ENCODE peak calls at places on chromosomes 4 and X, in nine cellular contexts. T is CD8-positive, alpha-beta T cell; O is fibroblast of the aortic adventitia; E is endodermal cell; J is neural progenitor cell; U is suprapubic skin; I is WERI-Rb-1; M is lower leg skin; Q is heart left ventricle. V is an unnamed sample.
A peak's percentile ranks its signal among the peaks of the same experiment; 100 is the strongest.

GRCh38 chr4:184408711-184409081 is 65.7 kb downstream of the IRF2 start:
- DNase-seq in T (no peak), O (no peak), E (no peak), J (no peak), U (no peak), I (no peak), M (no peak), Q (no peak), V (no peak)

GRCh38 chr4:136864580-136865185 is 667.6 kb downstream of the PCDH18 start:
- DNase-seq in T (no peak), O (peak; percentile 89), E (peak; percentile 52), J (peak; percentile 79), U (no peak), I (peak; percentile 63), M (peak; percentile 20), Q (peak; percentile 10), V (peak; percentile 69)

GRCh38 chr4:39614487-39615162 is 24.0 kb downstream of the SMIM14 start:
- DNase-seq in T (no peak), O (peak; percentile 84), E (no peak), J (no peak), U (no peak), I (no peak), M (no peak), Q (no peak), V (peak; percentile 62)

GRCh38 chr4:164307262-164307661 is 446.7 kb upstream of the SMIM31 start:
- DNase-seq in T (no peak), O (no peak), E (peak; percentile 54), J (peak; percentile 6), U (no peak), I (no peak), M (no peak), Q (no peak), V (no peak)

GRCh38 chr4:95421869-95422268 is 126.9 kb downstream of the UNC5C start:
- DNase-seq in T (no peak), O (no peak), E (no peak), J (no peak), U (no peak), I (no peak), M (no peak), Q (no peak), V (no peak)

GRCh38 chrX:617401-617800 is 13.2 kb upstream of the SHOX start:
- DNase-seq in T (no peak), O (no peak), E (peak; percentile 24), J (no peak), U (no peak), I (no peak), M (peak; percentile 3), Q (no peak), V (no peak)

GRCh38 chr4:123378794-123379193 is 17.8 kb upstream of the SPRY1 start:
- DNase-seq in T (no peak), O (no peak), E (peak; percentile 69), J (no peak), U (no peak), I (no peak), M (no peak), Q (no peak), V (no peak)

GRCh38 chr4:90209922-90210321 is 82.7 kb downstream of the CCSER1 start:
- DNase-seq in T (no peak), O (no peak), E (no peak), J (no peak), U (no peak), I (no peak), M (no peak), Q (no peak), V (no peak)

GRCh38 chr4:67721770-67722597 is 21.0 kb upstream of the UBA6 start:
- DNase-seq in T (no peak), O (peak; percentile 16), E (peak; percentile 66), J (peak; percentile 28), U (no peak), I (no peak), M (no peak), Q (no peak), V (peak; percentile 39)

GRCh38 chr4:149701733-149702132 is 113.9 kb downstream of the IQCM start:
- DNase-seq in T (no peak), O (no peak), E (no peak), J (no peak), U (no peak), I (no peak), M (no peak), Q (no peak), V (no peak)

GRCh38 chr4:160869899-160870298 is 1293.9 kb downstream of the FSTL5 start:
- DNase-seq in T (no peak), O (no peak), E (no peak), J (no peak), U (no peak), I (no peak), M (no peak), Q (no peak), V (no peak)

GRCh38 chr4:113504422-113504821 is 257.1 kb downstream of the CAMK2D start:
- DNase-seq in T (no peak), O (no peak), E (no peak), J (no peak), U (no peak), I (no peak), M (no peak), Q (no peak), V (no peak)

GRCh38 chr4:65645185-65645584 is 25.1 kb downstream of the EPHA5 start:
- DNase-seq in T (no peak), O (peak; percentile 71), E (no peak), J (no peak), U (no peak), I (no peak), M (no peak), Q (no peak), V (peak; percentile 14)

GRCh38 chr4:89121711-89122387 is 10.5 kb downstream of the TIGD2 start:
- DNase-seq in T (no peak), O (no peak), E (no peak), J (no peak), U (no peak), I (no peak), M (no peak), Q (no peak), V (no peak)

GRCh38 chrX:97070346-97070745 is 186.6 kb downstream of the RPA4 start:
- DNase-seq in T (no peak), O (peak; percentile 27), E (no peak), J (no peak), U (no peak), I (no peak), M (no peak), Q (no peak), V (no peak)

GRCh38 chr4:6658635-6659075 is 18.2 kb downstream of the MRFAP1 start:
- DNase-seq in T (peak; percentile 19), O (no peak), E (peak; percentile 80), J (peak; percentile 53), U (peak; percentile 78), I (no peak), M (no peak), Q (no peak), V (peak; percentile 58)

DNA sequence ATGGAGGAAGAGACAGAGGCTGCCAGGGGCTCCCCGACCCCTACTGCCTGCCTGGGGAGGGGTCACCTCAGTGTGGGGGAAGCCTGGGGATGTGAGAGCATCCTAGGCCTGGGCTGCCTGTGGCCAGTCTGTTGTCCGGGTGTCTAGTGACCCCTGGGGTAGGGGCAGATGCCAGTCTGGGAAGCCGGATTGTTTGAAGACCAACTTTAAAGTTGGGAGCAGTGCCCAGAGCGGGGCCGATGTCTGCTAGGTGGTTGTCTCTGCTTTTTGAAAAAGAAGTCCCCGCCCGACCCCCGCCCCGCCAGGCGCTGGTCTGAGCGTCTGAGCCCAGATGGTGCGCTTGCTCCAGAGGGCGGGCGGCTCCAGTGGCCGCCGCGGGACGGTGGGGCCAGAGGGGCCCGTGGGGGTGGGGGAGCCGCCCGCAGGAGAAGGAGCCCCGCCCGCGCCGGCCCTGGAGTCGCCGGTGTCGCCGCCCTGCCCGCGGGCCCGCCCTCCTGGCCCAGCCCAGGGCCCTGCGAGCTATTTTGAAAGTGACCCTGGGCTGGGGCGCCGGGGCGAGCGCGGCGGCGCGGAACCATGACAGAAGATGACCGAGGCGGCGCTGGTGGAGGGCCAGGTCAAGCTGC is at the start of gene DOK7:
- DNase-seq in T (no peak), O (no peak), E (peak; percentile 81), J (peak; percentile 71), U (no peak), I (no peak), M (no peak), Q (peak; percentile 67), V (no peak)
- H3K4me3 ChIP-seq in T (no peak within 1 kb of the TSS), O (peak within 1 kb of the TSS; percentile 42), E (no peak within 1 kb of the TSS), J (peak within 1 kb of the TSS; percentile 49), U (peak within 1 kb of the TSS; percentile 56), I (no peak within 1 kb of the TSS), M (no peak within 1 kb of the TSS), Q (peak within 1 kb of the TSS; percentile 80), V (no peak within 1 kb of the TSS)

DNA sequence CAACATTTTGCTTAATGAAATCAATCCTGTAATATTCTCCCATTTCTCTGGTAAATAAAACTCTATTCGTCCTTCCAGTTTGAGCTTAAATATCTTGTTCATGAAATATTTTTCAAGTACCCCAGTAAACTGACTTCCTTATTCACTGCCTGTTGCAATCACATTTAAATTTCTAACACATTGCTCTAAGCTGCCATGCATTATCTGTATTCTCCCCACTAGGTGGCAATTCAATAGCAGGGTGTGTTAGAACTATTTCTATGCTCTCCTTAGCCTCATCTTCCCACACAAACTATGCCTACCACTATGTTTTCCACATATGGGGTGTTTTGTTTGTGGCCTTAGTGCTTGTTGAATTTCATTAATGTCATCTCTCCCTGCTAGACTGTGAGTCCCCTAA is 377.1 kb upstream of the HS3ST1 start:
- DNase-seq in T (no peak), O (peak; percentile 84), E (no peak), J (peak; percentile 8), U (no peak), I (no peak), M (no peak), Q (no peak), V (no peak)
- TF ChIP-seq CTCF in T (no peak), O (peak; percentile 84), E (peak; percentile 61), J (peak; percentile 46), U (no peak), I (peak; percentile 54), M (no peak), Q (peak; percentile 51), V (no peak)

DNA sequence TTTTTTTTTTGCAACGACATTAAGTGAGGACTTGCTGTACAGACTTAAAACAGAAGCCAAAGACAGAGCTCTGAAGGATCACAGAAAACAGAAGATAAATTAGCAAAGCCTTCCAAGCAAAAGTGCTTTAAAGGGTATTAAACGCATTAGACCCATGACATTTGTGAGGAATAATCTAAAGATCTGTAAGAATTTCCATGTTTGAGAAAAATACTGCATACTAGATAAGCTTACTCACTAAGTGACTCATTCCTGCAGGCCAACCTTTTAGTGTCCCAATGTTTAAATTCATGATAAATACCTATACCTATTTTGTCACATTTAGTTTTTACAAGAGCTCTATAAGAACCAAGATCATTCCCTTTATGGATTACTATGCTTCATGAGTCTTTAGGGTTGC is 27.3 kb downstream of the SMARCA1 start:
- DNase-seq in T (no peak), O (peak; percentile 22), E (no peak), J (no peak), U (no peak), I (no peak), M (no peak), Q (no peak), V (peak; percentile 4)
- H3K4me3 ChIP-seq in T (no peak overlapping the region), O (no peak overlapping the region), E (no peak overlapping the region), J (no peak overlapping the region), U (no peak overlapping the region), I (no peak overlapping the region), M (no peak overlapping the region), Q (no peak overlapping the region), V (no peak overlapping the region)

DNA sequence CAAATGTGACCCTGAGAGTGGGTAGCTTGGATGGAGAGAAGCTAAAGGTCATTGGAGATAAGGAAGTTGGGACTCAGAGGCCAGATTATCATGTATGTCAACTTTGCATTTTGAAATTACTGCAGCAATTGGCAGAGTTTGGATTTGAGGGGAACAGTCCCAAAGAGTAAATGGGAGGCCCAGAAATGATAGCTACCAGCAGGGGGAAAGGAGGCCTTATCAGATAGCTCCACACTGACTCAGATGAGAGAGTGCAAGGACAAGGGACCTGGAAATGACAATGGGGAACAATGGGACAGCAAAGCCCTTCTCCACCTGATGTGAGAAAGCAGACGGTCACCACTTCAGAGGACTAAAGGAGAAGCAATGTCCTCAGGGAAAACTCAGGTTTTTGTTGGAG is 201.5 kb upstream of the JADE1 start:
- DNase-seq in T (no peak), O (no peak), E (no peak), J (no peak), U (no peak), I (no peak), M (no peak), Q (no peak), V (no peak)
- TF ChIP-seq CTCF in T (no peak), O (no peak), E (peak; percentile 61), J (no peak), U (no peak), I (no peak), M (no peak), Q (no peak), V (no peak)

V was measured in AG10803.